ENCODE peak calls at places on chromosomes 13 and 19, in ten cellular contexts. P, U, X, B, J, I, C, R, S and O are unnamed samples.

GRCh38 chr19:29670255-29670654 is 5.0 kb downstream of the PLEKHF1 start:
- DNase-seq in P (no peak), U (no peak), X (no peak), B (peak), J (no peak), I (no peak), C (no peak), R (no peak), S (no peak), O (no peak)

GRCh38 chr13:32134241-32134801 is 102.7 kb downstream of the FRY start:
- DNase-seq in P (no peak), U (no peak), X (no peak), B (no peak), J (no peak), I (no peak), C (no peak), R (no peak), S (no peak), O (no peak)

GRCh38 chr13:60095300-60095699 is 68.4 kb downstream of the DIAPH3 start:
- DNase-seq in P (no peak), U (no peak), X (no peak), B (no peak), J (no peak), I (no peak), C (no peak), R (no peak), S (no peak), O (peak)

GRCh38 chr19:18425515-18426415 is 6.6 kb downstream of the SSBP4 start:
- DNase-seq in P (no peak), U (peak), X (no peak), B (peak), J (no peak), I (no peak), C (no peak), R (no peak), S (no peak), O (no peak)

GRCh38 chr19:58476498-58477015 is 405 bp downstream of the ZNF446 start:
- DNase-seq in P (no peak), U (no peak), X (no peak), B (peak), J (no peak), I (no peak), C (no peak), R (no peak), S (no peak), O (no peak)

GRCh38 chr13:37277435-37278144 is 172.1 kb upstream of the CSNK1A1L start:
- DNase-seq in P (no peak), U (no peak), X (no peak), B (no peak), J (no peak), I (no peak), C (no peak), R (peak), S (no peak), O (no peak)

GRCh38 chr19:56987184-56987583 is 132.6 kb upstream of the USP29 start:
- DNase-seq in P (no peak), U (peak), X (no peak), B (no peak), J (no peak), I (no peak), C (no peak), R (no peak), S (no peak), O (no peak)

GRCh38 chr13:26628706-26629105 is 71.2 kb downstream of the WASF3 start:
- DNase-seq in P (peak), U (no peak), X (no peak), B (peak), J (no peak), I (no peak), C (no peak), R (no peak), S (no peak), O (no peak)

GRCh38 chr19:7467009-7467989 is 21.5 kb downstream of the PEX11G start:
- DNase-seq in P (no peak), U (no peak), X (no peak), B (peak), J (no peak), I (no peak), C (no peak), R (no peak), S (no peak), O (no peak)

GRCh38 chr13:24511824-24512207 is 762 bp downstream of the PARP4 start:
- DNase-seq in P (peak), U (no peak), X (no peak), B (no peak), J (no peak), I (no peak), C (peak), R (no peak), S (no peak), O (peak)

GRCh38 chr19:16886305-16886880 is 2.4 kb upstream of the F2RL3 start:
- DNase-seq in P (no peak), U (no peak), X (peak), B (peak), J (no peak), I (no peak), C (no peak), R (no peak), S (no peak), O (no peak)

GRCh38 chr13:90717451-90717936 is 630.0 kb upstream of the MIR17HG start:
- DNase-seq in P (no peak), U (no peak), X (no peak), B (no peak), J (no peak), I (no peak), C (no peak), R (peak), S (no peak), O (no peak)

GRCh38 chr13:75739244-75739868 is 103.2 kb downstream of the LMO7 start:
- DNase-seq in P (no peak), U (no peak), X (no peak), B (no peak), J (no peak), I (no peak), C (no peak), R (no peak), S (no peak), O (no peak)

GRCh38 chr13:109684836-109685602 is 101.4 kb downstream of the IRS2 start:
- DNase-seq in P (no peak), U (peak), X (no peak), B (peak), J (no peak), I (no peak), C (no peak), R (no peak), S (peak), O (no peak)

GRCh38 chr19:29524912-29525870 is 603 bp upstream of the VSTM2B start:
- DNase-seq in P (no peak), U (no peak), X (no peak), B (no peak), J (no peak), I (no peak), C (no peak), R (no peak), S (peak), O (peak)

GRCh38 chr19:52520013-52520412 is 7.5 kb upstream of the ZNF808 start:
- DNase-seq in P (no peak), U (no peak), X (no peak), B (no peak), J (no peak), I (no peak), C (no peak), R (no peak), S (no peak), O (no peak)

GRCh38 chr13:105410602-105411001 is 1124.9 kb downstream of the EFNB2 start:
- DNase-seq in P (no peak), U (no peak), X (peak), B (peak), J (peak), I (peak), C (peak), R (no peak), S (no peak), O (peak)

GRCh38 chr19:4390862-4391693 is 9.3 kb downstream of the SH3GL1 start:
- DNase-seq in P (no peak), U (no peak), X (no peak), B (peak), J (no peak), I (no peak), C (no peak), R (no peak), S (no peak), O (no peak)

GRCh38 chr19:2523630-2524311 is 47.8 kb downstream of the GADD45B start:
- DNase-seq in P (no peak), U (no peak), X (no peak), B (peak), J (no peak), I (no peak), C (no peak), R (no peak), S (no peak), O (no peak)

GRCh38 chr13:44155422-44156293 is 218.0 kb upstream of the SERP2 start:
- DNase-seq in P (no peak), U (peak), X (no peak), B (peak), J (no peak), I (no peak), C (no peak), R (no peak), S (no peak), O (no peak)

GRCh38 chr13:23833733-23834611 is 55.2 kb downstream of the MIPEP start:
- DNase-seq in P (no peak), U (no peak), X (no peak), B (no peak), J (no peak), I (no peak), C (no peak), R (no peak), S (no peak), O (no peak)

GRCh38 chr13:109151696-109152095 is 522.3 kb downstream of the MYO16 start:
- DNase-seq in P (no peak), U (no peak), X (no peak), B (no peak), J (no peak), I (no peak), C (no peak), R (no peak), S (no peak), O (no peak)